ENCODE peak calls at places on chromosome 4, in eight cellular contexts. Q, L, G, R, A, N, H and F are unnamed samples.

GRCh38 chr4:109548655-109549054 is 11.4 kb upstream of the MCUB start:
- DNase-seq in Q (peak; percentile 72), L (peak; percentile 42), G (peak; percentile 92), R (no peak), A (peak; percentile 23), N (no peak), H (no peak), F (no peak)

GRCh38 chr4:89110541-89110985 is 770 bp upstream of the TIGD2 start:
- DNase-seq in Q (no peak), L (no peak), G (no peak), R (no peak), A (no peak), N (no peak), H (peak; percentile 67), F (no peak)

GRCh38 chr4:6881908-6882307 is 27.7 kb upstream of the TBC1D14 start:
- DNase-seq in Q (no peak), L (no peak), G (no peak), R (no peak), A (no peak), N (no peak), H (no peak), F (no peak)

GRCh38 chr4:75046641-75047040 is 113.7 kb downstream of the PARM1 start:
- DNase-seq in Q (no peak), L (no peak), G (no peak), R (no peak), A (no peak), N (no peak), H (no peak), F (no peak)

GRCh38 chr4:109278594-109279031 is 23.8 kb downstream of the COL25A1 start:
- DNase-seq in Q (no peak), L (no peak), G (no peak), R (no peak), A (no peak), N (peak; percentile 58), H (no peak), F (no peak)

GRCh38 chr4:54186371-54186770 is 42.7 kb upstream of the PDGFRA start:
- DNase-seq in Q (no peak), L (no peak), G (no peak), R (no peak), A (no peak), N (no peak), H (no peak), F (no peak)

GRCh38 chr4:43330288-43330687 is 437.8 kb downstream of the GRXCR1 start:
- DNase-seq in Q (peak; percentile 54), L (no peak), G (peak; percentile 75), R (no peak), A (peak; percentile 74), N (no peak), H (no peak), F (no peak)

GRCh38 chr4:185734214-185734613 is 77.8 kb downstream of the SORBS2 start:
- DNase-seq in Q (no peak), L (no peak), G (no peak), R (no peak), A (no peak), N (no peak), H (no peak), F (no peak)

DNA sequence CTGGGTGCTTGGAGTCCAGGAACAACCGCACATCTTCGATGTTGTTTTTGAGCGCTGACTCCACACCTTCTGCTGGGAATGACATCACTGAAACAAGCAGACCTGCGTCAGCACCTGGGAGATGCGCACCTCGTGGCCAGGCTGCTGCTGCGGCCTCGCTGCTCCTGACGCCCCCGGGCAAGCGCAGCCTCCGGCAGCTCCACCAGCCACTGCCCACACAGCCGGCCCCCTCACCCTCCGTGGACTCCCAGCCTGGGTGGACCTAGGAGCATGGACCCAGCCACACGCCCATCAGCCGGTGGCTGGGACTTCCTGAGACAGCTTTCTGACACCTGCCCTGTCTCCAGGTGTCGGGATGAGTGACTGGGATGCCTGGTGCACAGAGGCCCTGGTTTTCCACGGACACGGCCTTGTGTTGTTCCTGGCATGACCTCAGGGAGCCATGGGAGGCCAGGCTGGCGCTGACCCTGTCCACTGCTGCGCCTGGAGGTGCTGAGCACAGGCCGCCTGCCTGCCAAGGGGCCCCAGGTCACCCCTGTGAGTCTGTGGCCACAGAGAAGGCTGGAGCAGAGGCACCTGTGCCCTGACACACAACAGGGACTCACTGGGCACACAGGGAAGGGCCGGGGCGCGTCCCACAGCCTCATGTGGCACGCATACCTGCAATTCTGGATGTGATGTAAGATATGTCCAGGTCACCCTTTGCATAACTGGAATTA is 48.6 kb downstream of the GAK start:
- DNase-seq in Q (no peak), L (no peak), G (no peak), R (no peak), A (no peak), N (no peak), H (no peak), F (no peak)
- H3K36me3 ChIP-seq in Q (no peaks in the 10 kb centered on the region), L (peaks cover 77% of the 10 kb centered on the region), G (peaks cover 73% of the 10 kb centered on the region), R (peaks cover 89% of the 10 kb centered on the region), A (peaks cover 40% of the 10 kb centered on the region), N (no peaks in the 10 kb centered on the region), H (no peaks in the 10 kb centered on the region), F (peaks cover 69% of the 10 kb centered on the region)

DNA sequence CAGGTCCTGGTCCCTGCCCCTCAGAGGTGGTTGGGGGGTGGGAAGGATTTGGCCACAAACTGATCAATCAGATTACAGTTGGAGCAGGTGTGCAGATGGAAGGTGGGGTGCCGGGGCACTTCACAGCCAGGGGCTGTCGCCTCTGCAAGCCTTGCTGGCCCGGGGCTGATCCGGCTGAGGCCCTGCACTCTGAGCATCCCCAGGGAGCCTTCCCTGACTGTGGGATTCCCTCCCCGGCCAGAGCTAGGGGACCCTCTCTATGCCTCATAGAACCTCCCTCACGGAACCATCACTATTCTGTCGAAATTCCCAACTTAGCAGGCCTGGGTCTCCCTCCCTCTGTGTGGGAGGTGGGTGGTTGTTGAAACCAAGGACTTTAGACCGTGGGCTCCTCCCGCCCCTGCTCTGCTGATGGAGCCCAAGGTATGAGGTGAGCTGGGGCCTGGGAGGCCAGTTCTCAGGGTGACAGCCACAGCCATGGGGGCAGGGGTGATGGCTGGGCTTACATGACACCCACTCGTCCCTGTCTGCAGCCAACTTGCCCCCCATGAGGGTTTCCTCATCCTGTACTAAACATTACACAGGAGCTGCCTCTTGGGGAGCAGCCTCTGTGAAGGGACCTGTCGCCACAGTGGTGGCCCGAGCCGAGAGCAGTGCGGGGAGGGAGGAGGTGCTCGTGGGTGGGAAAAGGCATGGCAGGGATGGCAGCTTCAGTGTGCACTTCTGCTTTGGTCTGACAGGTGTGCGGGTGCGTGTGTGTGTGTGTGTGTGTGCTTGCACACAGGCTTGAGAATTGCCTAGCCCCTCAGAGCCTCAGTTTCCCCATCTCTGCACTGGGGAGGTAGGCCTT is 3.7 kb downstream of the SH3TC1 start:
- DNase-seq in Q (no peak), L (no peak), G (no peak), R (no peak), A (no peak), N (no peak), H (no peak), F (no peak)
- H3K4me1 ChIP-seq in Q (peaks cover 9% of the 10 kb centered on the region), L (peaks cover 41% of the 10 kb centered on the region), G (peaks cover 17% of the 10 kb centered on the region), R (peaks cover 40% of the 10 kb centered on the region), A (peaks cover 23% of the 10 kb centered on the region), N (peaks cover 36% of the 10 kb centered on the region), H (no peaks in the 10 kb centered on the region), F (peaks cover 25% of the 10 kb centered on the region)

GRCh38 chr4:56705870-56706400 is 24.8 kb upstream of the HOPX start:
- DNase-seq in Q (peak; percentile 54), L (no peak), G (no peak), R (no peak), A (no peak), N (no peak), H (no peak), F (no peak)
- H3K36me3 ChIP-seq in Q (no peaks in the 10 kb centered on the region), L (no peaks in the 10 kb centered on the region), G (no peaks in the 10 kb centered on the region), R (no peaks in the 10 kb centered on the region), A (no peaks in the 10 kb centered on the region), N (no peaks in the 10 kb centered on the region), H (no peaks in the 10 kb centered on the region), F (no peaks in the 10 kb centered on the region)

DNA sequence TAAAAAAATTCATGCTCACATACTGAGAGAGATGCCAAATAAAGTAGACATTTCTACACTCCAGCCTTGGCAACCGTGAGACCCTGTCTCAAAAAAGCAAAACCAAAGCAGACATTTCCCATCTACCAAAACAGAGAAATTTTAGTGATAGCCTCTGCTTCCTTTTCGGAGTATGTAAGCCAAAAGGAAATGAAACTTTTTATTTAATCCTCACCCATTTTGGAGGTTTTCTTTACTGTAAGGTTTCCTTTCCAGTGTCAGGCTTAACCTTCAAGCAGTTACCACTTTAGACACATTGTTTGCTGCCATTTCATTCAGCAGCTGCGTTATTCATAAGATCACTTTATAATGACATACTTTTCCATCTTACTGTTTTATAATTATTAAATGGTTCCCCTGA is 15.9 kb downstream of the ADD1 start:
- DNase-seq in Q (no peak), L (no peak), G (no peak), R (no peak), A (no peak), N (peak; percentile 67), H (no peak), F (no peak)
- H3K4me1 ChIP-seq in Q (peaks cover 56% of the 10 kb centered on the region), L (peaks cover 58% of the 10 kb centered on the region), G (peaks cover 36% of the 10 kb centered on the region), R (peaks cover 100% of the 10 kb centered on the region), A (peaks cover 23% of the 10 kb centered on the region), N (peaks cover 22% of the 10 kb centered on the region), H (peaks cover 34% of the 10 kb centered on the region), F (peaks cover 98% of the 10 kb centered on the region)

GRCh38 chr4:15065516-15065915 is 63.2 kb downstream of the CPEB2 start:
- DNase-seq in Q (no peak), L (no peak), G (no peak), R (no peak), A (no peak), N (no peak), H (no peak), F (no peak)

GRCh38 chr4:15066140-15066539 is 63.9 kb downstream of the CPEB2 start:
- DNase-seq in Q (no peak), L (no peak), G (no peak), R (no peak), A (no peak), N (no peak), H (no peak), F (no peak)

GRCh38 chr4:15063341-15063740 is 61.1 kb downstream of the CPEB2 start:
- DNase-seq in Q (no peak), L (no peak), G (no peak), R (no peak), A (no peak), N (no peak), H (no peak), F (no peak)

DNA sequence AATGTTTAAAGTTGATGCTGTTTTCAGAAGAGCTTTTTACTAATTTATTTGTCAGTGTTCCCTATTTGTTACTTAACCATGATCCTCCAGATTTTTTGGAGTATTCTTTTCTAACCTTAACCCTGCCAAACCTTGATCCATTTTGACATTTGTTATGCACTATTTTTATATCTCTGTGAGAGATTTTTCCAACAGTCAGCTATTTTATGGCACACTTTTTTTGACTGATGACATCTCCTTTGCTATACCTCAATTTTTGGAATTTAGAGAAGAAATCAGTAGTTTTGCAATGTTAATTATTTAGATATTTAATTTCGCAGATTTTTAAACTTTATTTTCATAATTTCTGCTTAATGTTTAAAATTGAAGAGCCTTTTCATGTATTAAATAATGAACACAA is 66.0 kb downstream of the CPEB2 start:
- DNase-seq in Q (no peak), L (no peak), G (no peak), R (no peak), A (no peak), N (no peak), H (no peak), F (no peak)
- H3K36me3 ChIP-seq in Q (peaks cover 9% of the 10 kb centered on the region), L (peaks cover 68% of the 10 kb centered on the region), G (peaks cover 10% of the 10 kb centered on the region), R (peaks cover 44% of the 10 kb centered on the region), A (peaks cover 5% of the 10 kb centered on the region), N (peaks cover 6% of the 10 kb centered on the region), H (no peaks in the 10 kb centered on the region), F (peaks cover 5% of the 10 kb centered on the region)